ENCODE peak calls at places on chromosomes 12 and 14, in four cellular contexts. One of them, this sample, is unnamed.

GRCh38 chr14:34649344-34649743 is 19.4 kb upstream of the SNX6 start:
- DNase-seq in GM12878: no peak
- DNase-seq in K562: peak; percentile 31
- DNase-seq in HepG2: no peak
- DNase-seq in this sample: no peak

GRCh38 chr14:102231476-102232347 is 73.3 kb downstream of the MOK start:
- DNase-seq in GM12878: no peak
- DNase-seq in K562: no peak
- DNase-seq in HepG2: no peak
- DNase-seq in this sample: no peak

GRCh38 chr12:95224202-95225170 is 6.9 kb downstream of the VEZT start:
- DNase-seq in GM12878: no peak
- DNase-seq in K562: peak; percentile 64
- DNase-seq in HepG2: no peak
- DNase-seq in this sample: no peak

GRCh38 chr12:51326762-51327439 is 2.9 kb upstream of the BIN2 start:
- DNase-seq in GM12878: peak; percentile 77
- DNase-seq in K562: peak; percentile 90
- DNase-seq in HepG2: no peak
- DNase-seq in this sample: no peak

GRCh38 chr14:78863143-78863542 is 693.0 kb downstream of the NRXN3 start:
- DNase-seq in GM12878: no peak
- DNase-seq in K562: peak; percentile 29
- DNase-seq in HepG2: peak; percentile 4
- DNase-seq in this sample: peak; percentile 35

GRCh38 chr14:22485178-22485577 is 103.8 kb downstream of the DAD1 start:
- DNase-seq in GM12878: no peak
- DNase-seq in K562: no peak
- DNase-seq in HepG2: no peak
- DNase-seq in this sample: no peak

GRCh38 chr14:72518809-72519377 is 375.0 kb downstream of the DPF3 start:
- DNase-seq in GM12878: peak; percentile 77
- DNase-seq in K562: peak; percentile 12
- DNase-seq in HepG2: no peak
- DNase-seq in this sample: no peak

GRCh38 chr12:113478351-113479011 is 6.8 kb upstream of the LHX5 start:
- DNase-seq in GM12878: no peak
- DNase-seq in K562: no peak
- DNase-seq in HepG2: no peak
- DNase-seq in this sample: no peak

GRCh38 chr14:59224341-59224740 is 35.9 kb downstream of the DAAM1 start:
- DNase-seq in GM12878: no peak
- DNase-seq in K562: no peak
- DNase-seq in HepG2: no peak
- DNase-seq in this sample: no peak

GRCh38 chr12:66587912-66588311 is 91.0 kb downstream of the GRIP1 start:
- DNase-seq in GM12878: no peak
- DNase-seq in K562: no peak
- DNase-seq in HepG2: no peak
- DNase-seq in this sample: no peak

GRCh38 chr12:64030155-64030554 is 185.7 kb downstream of the SRGAP1 start:
- DNase-seq in GM12878: no peak
- DNase-seq in K562: no peak
- DNase-seq in HepG2: no peak
- DNase-seq in this sample: no peak

GRCh38 chr14:90624228-90624627 is 192.0 kb downstream of the TTC7B start:
- DNase-seq in GM12878: no peak
- DNase-seq in K562: peak; percentile 11
- DNase-seq in HepG2: peak; percentile 42
- DNase-seq in this sample: no peak

GRCh38 chr14:55963295-55963694 is 154.9 kb upstream of the PELI2 start:
- DNase-seq in GM12878: no peak
- DNase-seq in K562: peak; percentile 2
- DNase-seq in HepG2: no peak
- DNase-seq in this sample: no peak

GRCh38 chr14:76696791-76697190 is 64.5 kb upstream of the VASH1 start:
- DNase-seq in GM12878: no peak
- DNase-seq in K562: no peak
- DNase-seq in HepG2: no peak
- DNase-seq in this sample: no peak

GRCh38 chr12:58529897-58530296 is 390.4 kb downstream of the LRIG3 start:
- DNase-seq in GM12878: no peak
- DNase-seq in K562: no peak
- DNase-seq in HepG2: no peak
- DNase-seq in this sample: no peak

GRCh38 chr14:103023881-103024473 is 33.4 kb downstream of the CDC42BPB start:
- DNase-seq in GM12878: no peak
- DNase-seq in K562: no peak
- DNase-seq in HepG2: no peak
- DNase-seq in this sample: no peak

GRCh38 chr14:73802431-73803188 is 49.0 kb upstream of the PTGR2 start:
- DNase-seq in GM12878: no peak
- DNase-seq in K562: no peak
- DNase-seq in HepG2: no peak
- DNase-seq in this sample: no peak

GRCh38 chr12:6605425-6606330 is 1.5 kb downstream of the CHD4 start:
- DNase-seq in GM12878: no peak
- DNase-seq in K562: peak; percentile 16
- DNase-seq in HepG2: no peak
- DNase-seq in this sample: peak; percentile 23

GRCh38 chr14:35978561-35978960 is 152.4 kb downstream of the BRMS1L start:
- DNase-seq in GM12878: no peak
- DNase-seq in K562: no peak
- DNase-seq in HepG2: no peak
- DNase-seq in this sample: no peak

GRCh38 chr14:74655597-74656389 is 43.8 kb upstream of the LTBP2 start:
- DNase-seq in GM12878: no peak
- DNase-seq in K562: no peak
- DNase-seq in HepG2: no peak
- DNase-seq in this sample: no peak

GRCh38 chr12:117640511-117640910 is 279.1 kb upstream of the NOS1 start:
- DNase-seq in GM12878: no peak
- DNase-seq in K562: no peak
- DNase-seq in HepG2: no peak
- DNase-seq in this sample: no peak

GRCh38 chr12:110860833-110861291 is 14.1 kb downstream of the CCDC63 start:
- DNase-seq in GM12878: no peak
- DNase-seq in K562: no peak
- DNase-seq in HepG2: no peak
- DNase-seq in this sample: no peak

DNA sequence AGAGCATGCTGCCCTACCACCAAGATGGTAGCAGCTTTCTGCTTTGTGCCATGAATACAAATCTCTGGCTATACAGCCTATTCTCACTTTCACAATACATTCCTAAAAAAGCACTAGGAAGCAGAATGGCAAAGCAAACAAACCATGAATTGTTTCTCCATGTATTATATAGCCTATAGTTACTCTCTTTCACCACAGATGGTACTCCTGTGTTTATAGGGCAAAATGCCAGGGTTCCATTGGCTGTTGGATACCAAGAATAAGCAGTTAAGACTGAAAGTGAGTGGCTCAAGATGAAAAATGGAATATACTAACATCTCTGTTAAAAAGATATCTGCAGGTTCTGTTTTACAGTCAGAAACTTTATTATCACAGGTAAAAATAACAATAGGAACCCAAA is 11.1 kb downstream of the ARF3 start:
- DNase-seq in GM12878: no peak
- DNase-seq in K562: no peak
- DNase-seq in HepG2: no peak
- DNase-seq in this sample: no peak
- TF ChIP-seq TARDBP in GM12878: no peak
- TF ChIP-seq TARDBP in K562: no peak
- TF ChIP-seq TARDBP in HepG2: no peak
- TF ChIP-seq TARDBP in this sample: no peak

GRCh38 chr12:19759229-19759628 is 319.9 kb downstream of the AEBP2 start:
- DNase-seq in GM12878: no peak
- DNase-seq in K562: no peak
- DNase-seq in HepG2: no peak
- DNase-seq in this sample: no peak

GRCh38 chr12:19761465-19761864 is 322.2 kb downstream of the AEBP2 start:
- DNase-seq in GM12878: no peak
- DNase-seq in K562: no peak
- DNase-seq in HepG2: no peak
- DNase-seq in this sample: no peak

GRCh38 chr12:19760611-19761010 is 321.3 kb downstream of the AEBP2 start:
- DNase-seq in GM12878: no peak
- DNase-seq in K562: no peak
- DNase-seq in HepG2: no peak
- DNase-seq in this sample: no peak

GRCh38 chr12:19764408-19764807 is 325.1 kb downstream of the AEBP2 start:
- DNase-seq in GM12878: no peak
- DNase-seq in K562: no peak
- DNase-seq in HepG2: no peak
- DNase-seq in this sample: no peak
- TF ChIP-seq FOXK2 in GM12878: no peak
- TF ChIP-seq FOXK2 in K562: no peak
- TF ChIP-seq FOXK2 in HepG2: no peak
- TF ChIP-seq FOXK2 in this sample: no peak

GRCh38 chr12:108348842-108349241 is 9.7 kb upstream of the CMKLR1 start:
- DNase-seq in GM12878: no peak
- DNase-seq in K562: no peak
- DNase-seq in HepG2: no peak
- DNase-seq in this sample: no peak
- TF ChIP-seq BHLHE40 in GM12878: no peak
- TF ChIP-seq BHLHE40 in K562: no peak
- TF ChIP-seq BHLHE40 in HepG2: no peak
- TF ChIP-seq BHLHE40 in this sample: no peak

GRCh38 chr12:128852885-128853284 is 393 bp upstream of the GLT1D1 start:
- DNase-seq in GM12878: no peak
- DNase-seq in K562: no peak
- DNase-seq in HepG2: no peak
- DNase-seq in this sample: no peak
- TF ChIP-seq TARDBP in GM12878: no peak
- TF ChIP-seq TARDBP in K562: no peak
- TF ChIP-seq TARDBP in HepG2: no peak
- TF ChIP-seq TARDBP in this sample: no peak

GRCh38 chr12:132218915-132219314 is 74.7 kb downstream of the NOC4L start:
- DNase-seq in GM12878: no peak
- DNase-seq in K562: peak; percentile 44
- DNase-seq in HepG2: peak; percentile 35
- DNase-seq in this sample: peak; percentile 81
- TF ChIP-seq FOXK2 in GM12878: no peak
- TF ChIP-seq FOXK2 in K562: no peak
- TF ChIP-seq FOXK2 in HepG2: no peak
- TF ChIP-seq FOXK2 in this sample: no peak

GRCh38 chr12:124804011-124804621 is 59.5 kb downstream of the SCARB1 start:
- DNase-seq in GM12878: no peak
- DNase-seq in K562: peak; percentile 69
- DNase-seq in HepG2: peak; percentile 63
- DNase-seq in this sample: peak; percentile 73
- TF ChIP-seq BHLHE40 in GM12878: no peak
- TF ChIP-seq BHLHE40 in K562: no peak
- TF ChIP-seq BHLHE40 in HepG2: no peak
- TF ChIP-seq BHLHE40 in this sample: no peak

This sample was measured in HEK293T.